ENCODE peak calls at places on chromosome 21, in five cellular contexts. S, F, U, P and Q are unnamed samples.

GRCh38 chr21:36783612-36784383 is 84.9 kb downstream of the SIM2 start:
- DNase-seq in S (no peak), F (no peak), U (peak; percentile 97), P (peak; percentile 60), Q (peak; percentile 18)

GRCh38 chr21:36065497-36066036 is 4.3 kb upstream of the CBR1 start:
- DNase-seq in S (no peak), F (no peak), U (peak; percentile 65), P (peak; percentile 42), Q (peak; percentile 58)

GRCh38 chr21:33198346-33199135 is 31.2 kb upstream of the IFNAR2 start:
- DNase-seq in S (no peak), F (no peak), U (peak; percentile 63), P (peak; percentile 13), Q (no peak)

GRCh38 chr21:34544032-34544496 is 32.1 kb upstream of the KCNE1 start:
- DNase-seq in S (no peak), F (peak; percentile 72), U (peak; percentile 75), P (peak; percentile 82), Q (peak; percentile 64)

GRCh38 chr21:36485476-36485875 is 5.6 kb upstream of the CLDN14 start:
- DNase-seq in S (no peak), F (no peak), U (no peak), P (no peak), Q (no peak)

GRCh38 chr21:33866851-33867250 is 48.8 kb downstream of the ATP5PO start:
- DNase-seq in S (no peak), F (no peak), U (peak; percentile 60), P (no peak), Q (peak; percentile 31)

GRCh38 chr21:17903029-17903806 is 84.1 kb upstream of the C21orf91 start:
- DNase-seq in S (no peak), F (no peak), U (peak; percentile 49), P (no peak), Q (peak; percentile 50)

GRCh38 chr21:33685613-33686197 is 43.4 kb downstream of the ITSN1 start:
- DNase-seq in S (no peak), F (no peak), U (peak; percentile 66), P (no peak), Q (peak; percentile 67)

GRCh38 chr21:37207441-37208009 is 59.6 kb downstream of the VPS26C start:
- DNase-seq in S (no peak), F (no peak), U (no peak), P (no peak), Q (no peak)

GRCh38 chr21:36694041-36694515 is 4.8 kb upstream of the SIM2 start:
- DNase-seq in S (no peak), F (no peak), U (peak; percentile 65), P (no peak), Q (no peak)

GRCh38 chr21:20790113-20790512 is 208.1 kb upstream of the NCAM2 start:
- DNase-seq in S (peak; percentile 8), F (no peak), U (no peak), P (no peak), Q (no peak)

GRCh38 chr21:28632718-28633408 is 359.8 kb downstream of the LTN1 start:
- DNase-seq in S (peak; percentile 31), F (no peak), U (peak; percentile 83), P (peak; percentile 1), Q (peak; percentile 60)

GRCh38 chr21:36437745-36438128 is 42.2 kb downstream of the CLDN14 start:
- DNase-seq in S (no peak), F (no peak), U (peak; percentile 97), P (peak; percentile 84), Q (no peak)

GRCh38 chr21:34926784-34927548 is 122.1 kb downstream of the RUNX1 start:
- DNase-seq in S (no peak), F (no peak), U (peak; percentile 44), P (no peak), Q (peak; percentile 73)

GRCh38 chr21:33025471-33026298 is at the start of gene OLIG2:
- DNase-seq in S (peak; percentile 87), F (peak; percentile 93), U (peak; percentile 16), P (no peak), Q (peak; percentile 84)

GRCh38 chr21:16028163-16028562 is 298.4 kb downstream of the USP25 start:
- DNase-seq in S (no peak), F (no peak), U (no peak), P (no peak), Q (no peak)

GRCh38 chr21:33495743-33496142 is 4.2 kb upstream of the DNAJC28 start:
- DNase-seq in S (no peak), F (no peak), U (no peak), P (no peak), Q (no peak)

GRCh38 chr21:16942703-16943102 is 570.1 kb upstream of the CXADR start:
- DNase-seq in S (no peak), F (peak; percentile 51), U (peak; percentile 17), P (no peak), Q (peak; percentile 9)

GRCh38 chr21:14096172-14096571 is 114.6 kb downstream of the LIPI start:
- DNase-seq in S (no peak), F (no peak), U (no peak), P (no peak), Q (no peak)

GRCh38 chr21:32713726-32714125 is 14.1 kb downstream of the SYNJ1 start:
- DNase-seq in S (no peak), F (no peak), U (no peak), P (peak; percentile 4), Q (no peak)

DNA sequence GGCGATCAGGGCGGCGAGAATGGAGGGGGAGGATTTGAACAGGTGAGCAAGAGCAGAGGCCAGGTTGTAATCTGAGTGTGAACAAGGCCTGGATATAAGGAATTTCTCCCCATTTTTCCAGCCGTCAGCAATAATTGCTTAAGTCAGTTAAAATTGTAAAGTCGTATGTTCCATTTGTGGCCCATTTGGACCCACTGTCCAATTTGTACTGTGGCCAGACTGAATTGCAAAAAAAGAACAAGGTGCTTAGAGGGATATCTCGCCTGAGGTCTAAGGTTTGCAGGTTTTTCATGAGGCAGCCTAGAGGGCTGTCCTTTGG is 1.0 kb downstream of the ERVH48-1 start:
- DNase-seq in S (no peak), F (no peak), U (no peak), P (no peak), Q (no peak)
- H3K14ac ChIP-seq in S (no peak overlapping the region), F (no peak overlapping the region), U (peak overlapping the region; percentile 59), P (peak overlapping the region; percentile 95), Q (no peak overlapping the region)

GRCh38 chr21:31395268-31395667 is 51.2 kb upstream of the TIAM1 start:
- DNase-seq in S (no peak), F (no peak), U (no peak), P (no peak), Q (no peak)

GRCh38 chr21:31397515-31397926 is 53.5 kb upstream of the TIAM1 start:
- DNase-seq in S (no peak), F (no peak), U (no peak), P (no peak), Q (no peak)

GRCh38 chr21:31394309-31394708 is 50.2 kb upstream of the TIAM1 start:
- DNase-seq in S (no peak), F (no peak), U (no peak), P (no peak), Q (no peak)

GRCh38 chr21:31397939-31398338 is 53.9 kb upstream of the TIAM1 start:
- DNase-seq in S (no peak), F (no peak), U (no peak), P (no peak), Q (no peak)

DNA sequence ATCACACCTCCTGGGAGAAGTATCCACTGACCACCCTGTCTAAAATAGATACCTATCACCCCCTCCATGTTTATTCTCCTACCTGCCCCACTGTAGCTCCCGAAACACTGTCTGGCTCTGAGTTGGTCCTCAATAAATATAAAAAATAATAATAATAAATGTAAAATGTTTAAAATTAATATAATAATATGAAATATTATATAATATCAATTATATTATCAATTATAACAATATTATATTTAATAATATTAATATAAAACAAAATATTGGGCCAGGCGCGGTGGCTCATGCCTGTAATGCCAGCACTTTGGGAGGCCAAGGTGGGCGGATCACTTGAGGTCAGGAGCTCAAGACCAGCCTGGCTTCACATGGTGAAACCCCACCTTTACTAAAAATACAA is 52.3 kb upstream of the TIAM1 start:
- DNase-seq in S (no peak), F (no peak), U (no peak), P (no peak), Q (no peak)
- H3K36me3 ChIP-seq in S (no peaks in the 10 kb centered on the region), F (no peaks in the 10 kb centered on the region), U (no peaks in the 10 kb centered on the region), P (no peaks in the 10 kb centered on the region), Q (no peaks in the 10 kb centered on the region)

GRCh38 chr21:39673163-39673562 is 60.4 kb downstream of the B3GALT5 start:
- DNase-seq in S (no peak), F (no peak), U (no peak), P (no peak), Q (no peak)
- H3K14ac ChIP-seq in S (no peak overlapping the region), F (no peak overlapping the region), U (no peak overlapping the region), P (no peak overlapping the region), Q (no peak overlapping the region)

GRCh38 chr21:46376231-46376628 is 52.3 kb downstream of the PCNT start:
- DNase-seq in S (no peak), F (no peak), U (no peak), P (no peak), Q (no peak)
- H3K36me3 ChIP-seq in S (peaks cover 62% of the 10 kb centered on the region), F (no peaks in the 10 kb centered on the region), U (peaks cover 14% of the 10 kb centered on the region), P (peaks cover 18% of the 10 kb centered on the region), Q (peaks cover 10% of the 10 kb centered on the region)

GRCh38 chr21:45465611-45466329 is 60.8 kb downstream of the COL18A1 start:
- DNase-seq in S (no peak), F (no peak), U (no peak), P (no peak), Q (no peak)
- H3K14ac ChIP-seq in S (no peak overlapping the region), F (no peak overlapping the region), U (no peak overlapping the region), P (no peak overlapping the region), Q (no peak overlapping the region)

GRCh38 chr21:38455403-38455802 is 42.9 kb downstream of the ERG start:
- DNase-seq in S (no peak), F (no peak), U (no peak), P (no peak), Q (no peak)

GRCh38 chr21:38460171-38460742 is 38.0 kb downstream of the ERG start:
- DNase-seq in S (no peak), F (no peak), U (peak; percentile 12), P (no peak), Q (peak; percentile 30)

GRCh38 chr21:38454161-38454560 is 44.1 kb downstream of the ERG start:
- DNase-seq in S (no peak), F (no peak), U (no peak), P (no peak), Q (no peak)

GRCh38 chr21:38459490-38459889 is 38.8 kb downstream of the ERG start:
- DNase-seq in S (no peak), F (no peak), U (no peak), P (no peak), Q (no peak)
- H3K36me3 ChIP-seq in S (no peaks in the 10 kb centered on the region), F (no peaks in the 10 kb centered on the region), U (no peaks in the 10 kb centered on the region), P (no peaks in the 10 kb centered on the region), Q (no peaks in the 10 kb centered on the region)

GRCh38 chr21:41319273-41319672 is 2.7 kb downstream of the FAM3B start:
- DNase-seq in S (no peak), F (no peak), U (no peak), P (no peak), Q (no peak)
- H3K14ac ChIP-seq in S (no peak overlapping the region), F (no peak overlapping the region), U (no peak overlapping the region), P (no peak overlapping the region), Q (no peak overlapping the region)

GRCh38 chr21:45278156-45278911 is 9.4 kb downstream of the POFUT2 start:
- DNase-seq in S (no peak), F (no peak), U (no peak), P (no peak), Q (no peak)
- H3K36me3 ChIP-seq in S (peaks cover 95% of the 10 kb centered on the region), F (peaks cover 14% of the 10 kb centered on the region), U (peaks cover 77% of the 10 kb centered on the region), P (peaks cover 68% of the 10 kb centered on the region), Q (peaks cover 73% of the 10 kb centered on the region)